ENCODE peak calls at places on chromosome 22, in nine cellular contexts. One of them, this sample, is unnamed.

GRCh38 chr22:36762687-36763260 is 13.1 kb downstream of the IFT27 start:
- DNase-seq in GM23338: no peak
- DNase-seq in heart right ventricle: peak
- DNase-seq in GM10248: no peak
- DNase-seq in prostate gland: no peak
- DNase-seq in nephron progenitor cell: no peak
- DNase-seq in stomach: no peak
- DNase-seq in mammary epithelial cell: no peak
- DNase-seq in lower lobe of right lung: peak
- DNase-seq in this sample: no peak

GRCh38 chr22:28016781-28017557 is 97.9 kb upstream of the PITPNB start:
- DNase-seq in heart right ventricle: no peak
- DNase-seq in lower lobe of right lung: peak
- DNase-seq in GM23338: no peak
- DNase-seq in GM10248: no peak
- DNase-seq in prostate gland: no peak
- DNase-seq in nephron progenitor cell: no peak
- DNase-seq in mammary epithelial cell: no peak
- DNase-seq in stomach: peak
- DNase-seq in this sample: peak

GRCh38 chr22:39490966-39491680 is 11.0 kb upstream of the MIEF1 start:
- DNase-seq in prostate gland: no peak
- DNase-seq in lower lobe of right lung: peak
- DNase-seq in mammary epithelial cell: no peak
- DNase-seq in GM23338: no peak
- DNase-seq in GM10248: no peak
- DNase-seq in stomach: no peak
- DNase-seq in nephron progenitor cell: no peak
- DNase-seq in heart right ventricle: no peak
- DNase-seq in this sample: no peak

GRCh38 chr22:19663286-19663815 is 51.0 kb upstream of the SEPTIN5 start:
- DNase-seq in GM23338: no peak
- DNase-seq in lower lobe of right lung: peak
- DNase-seq in heart right ventricle: peak
- DNase-seq in GM10248: peak
- DNase-seq in stomach: peak
- DNase-seq in prostate gland: no peak
- DNase-seq in nephron progenitor cell: no peak
- DNase-seq in mammary epithelial cell: peak
- DNase-seq in this sample: peak

GRCh38 chr22:35547993-35548761 is 7.5 kb downstream of the RASD2 start:
- DNase-seq in prostate gland: no peak
- DNase-seq in heart right ventricle: no peak
- DNase-seq in lower lobe of right lung: no peak
- DNase-seq in mammary epithelial cell: no peak
- DNase-seq in GM23338: peak
- DNase-seq in nephron progenitor cell: no peak
- DNase-seq in stomach: no peak
- DNase-seq in GM10248: no peak
- DNase-seq in this sample: no peak

GRCh38 chr22:37428649-37429586 is 1.6 kb upstream of the ELFN2 start:
- DNase-seq in GM10248: peak
- DNase-seq in lower lobe of right lung: no peak
- DNase-seq in mammary epithelial cell: no peak
- DNase-seq in GM23338: peak
- DNase-seq in nephron progenitor cell: peak
- DNase-seq in prostate gland: peak
- DNase-seq in stomach: peak
- DNase-seq in heart right ventricle: peak
- DNase-seq in this sample: no peak

GRCh38 chr22:29302402-29302680 is 4.1 kb upstream of the GAS2L1 start:
- DNase-seq in GM23338: no peak
- DNase-seq in lower lobe of right lung: no peak
- DNase-seq in heart right ventricle: no peak
- DNase-seq in prostate gland: no peak
- DNase-seq in nephron progenitor cell: no peak
- DNase-seq in stomach: no peak
- DNase-seq in mammary epithelial cell: no peak
- DNase-seq in GM10248: no peak
- DNase-seq in this sample: no peak

GRCh38 chr22:29004647-29005371 is 56.8 kb downstream of the C22orf31 start:
- DNase-seq in stomach: peak
- DNase-seq in nephron progenitor cell: peak
- DNase-seq in mammary epithelial cell: no peak
- DNase-seq in lower lobe of right lung: peak
- DNase-seq in heart right ventricle: peak
- DNase-seq in prostate gland: peak
- DNase-seq in GM23338: peak
- DNase-seq in GM10248: no peak
- DNase-seq in this sample: peak

GRCh38 chr22:38843716-38844660 is at the start of gene NPTXR:
- DNase-seq in heart right ventricle: peak
- DNase-seq in stomach: peak
- DNase-seq in GM23338: peak
- DNase-seq in lower lobe of right lung: peak
- DNase-seq in GM10248: no peak
- DNase-seq in nephron progenitor cell: peak
- DNase-seq in prostate gland: peak
- DNase-seq in mammary epithelial cell: no peak
- DNase-seq in this sample: peak

DNA sequence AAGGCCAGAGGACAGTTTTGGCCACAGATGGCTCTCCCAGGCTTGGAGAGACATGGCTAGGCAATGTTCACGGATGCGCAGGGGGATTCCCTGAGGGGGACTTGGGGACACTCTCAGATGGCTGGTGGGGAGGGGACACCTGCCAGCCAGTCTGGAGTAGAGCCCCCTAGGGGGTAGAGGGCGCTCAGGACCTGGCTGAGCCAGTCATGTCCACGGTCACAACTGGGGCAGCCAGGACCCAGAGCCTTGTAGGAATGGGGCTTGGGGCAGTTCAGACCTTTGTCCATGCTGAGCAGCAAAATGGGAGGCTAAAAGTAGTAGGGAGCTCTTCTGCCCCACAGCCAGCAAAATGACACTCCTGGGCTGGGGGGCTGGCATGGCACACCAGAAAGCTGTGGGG is 1.7 kb downstream of the CSDC2 start:
- DNase-seq in prostate gland: no peak
- DNase-seq in mammary epithelial cell: no peak
- DNase-seq in heart right ventricle: no peak
- DNase-seq in nephron progenitor cell: no peak
- DNase-seq in GM10248: no peak
- DNase-seq in lower lobe of right lung: no peak
- DNase-seq in GM23338: no peak
- DNase-seq in stomach: no peak
- DNase-seq in this sample: no peak
- TF ChIP-seq CTCF in prostate gland: no peak
- TF ChIP-seq CTCF in mammary epithelial cell: no peak
- TF ChIP-seq CTCF in heart right ventricle: no peak
- TF ChIP-seq CTCF in nephron progenitor cell: no peak
- TF ChIP-seq CTCF in GM10248: no peak
- TF ChIP-seq CTCF in lower lobe of right lung: no peak
- TF ChIP-seq CTCF in GM23338: peak
- TF ChIP-seq CTCF in stomach: no peak
- TF ChIP-seq CTCF in this sample: no peak

GRCh38 chr22:46293591-46294260 is 2.9 kb upstream of the GTSE1 start:
- DNase-seq in heart right ventricle: peak
- DNase-seq in lower lobe of right lung: peak
- DNase-seq in GM23338: no peak
- DNase-seq in prostate gland: no peak
- DNase-seq in nephron progenitor cell: no peak
- DNase-seq in GM10248: no peak
- DNase-seq in stomach: no peak
- DNase-seq in mammary epithelial cell: no peak
- DNase-seq in this sample: peak
- TF ChIP-seq CTCF in heart right ventricle: no peak
- TF ChIP-seq CTCF in lower lobe of right lung: no peak
- TF ChIP-seq CTCF in GM23338: no peak
- TF ChIP-seq CTCF in prostate gland: no peak
- TF ChIP-seq CTCF in nephron progenitor cell: no peak
- TF ChIP-seq CTCF in GM10248: no peak
- TF ChIP-seq CTCF in stomach: no peak
- TF ChIP-seq CTCF in mammary epithelial cell: no peak
- TF ChIP-seq CTCF in this sample: no peak

GRCh38 chr22:46641829-46642266 is 21.7 kb downstream of the GRAMD4 start:
- DNase-seq in GM10248: no peak
- DNase-seq in GM23338: no peak
- DNase-seq in heart right ventricle: no peak
- DNase-seq in nephron progenitor cell: no peak
- DNase-seq in lower lobe of right lung: no peak
- DNase-seq in prostate gland: no peak
- DNase-seq in stomach: no peak
- DNase-seq in mammary epithelial cell: no peak
- DNase-seq in this sample: no peak
- TF ChIP-seq CTCF in GM10248: no peak
- TF ChIP-seq CTCF in GM23338: no peak
- TF ChIP-seq CTCF in heart right ventricle: no peak
- TF ChIP-seq CTCF in nephron progenitor cell: no peak
- TF ChIP-seq CTCF in lower lobe of right lung: no peak
- TF ChIP-seq CTCF in prostate gland: no peak
- TF ChIP-seq CTCF in stomach: no peak
- TF ChIP-seq CTCF in mammary epithelial cell: no peak
- TF ChIP-seq CTCF in this sample: no peak

DNA sequence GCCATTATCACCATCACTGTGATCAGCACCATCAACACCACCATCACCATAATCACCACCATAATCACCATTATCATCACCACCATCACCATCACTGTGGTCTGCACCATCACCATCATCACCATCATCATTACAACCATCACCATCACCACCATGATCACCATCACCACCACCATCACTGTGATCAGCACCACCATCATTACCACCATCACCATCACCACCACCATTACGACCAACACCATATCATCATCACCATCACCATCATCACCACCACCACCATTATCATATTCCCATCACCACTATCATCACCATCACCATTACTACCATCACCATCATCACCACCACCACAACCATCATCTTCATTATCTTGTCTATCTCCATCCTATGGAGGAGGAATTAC is 125.2 kb downstream of the PHF21B start:
- DNase-seq in GM23338: no peak
- DNase-seq in nephron progenitor cell: no peak
- DNase-seq in heart right ventricle: no peak
- DNase-seq in lower lobe of right lung: no peak
- DNase-seq in GM10248: no peak
- DNase-seq in stomach: no peak
- DNase-seq in mammary epithelial cell: no peak
- DNase-seq in prostate gland: no peak
- DNase-seq in this sample: no peak
- TF ChIP-seq CTCF in GM23338: no peak
- TF ChIP-seq CTCF in nephron progenitor cell: no peak
- TF ChIP-seq CTCF in heart right ventricle: no peak
- TF ChIP-seq CTCF in lower lobe of right lung: no peak
- TF ChIP-seq CTCF in GM10248: no peak
- TF ChIP-seq CTCF in stomach: no peak
- TF ChIP-seq CTCF in mammary epithelial cell: no peak
- TF ChIP-seq CTCF in prostate gland: no peak
- TF ChIP-seq CTCF in this sample: no peak

GRCh38 chr22:44807915-44808690 is 55.7 kb downstream of the ARHGAP8 start:
- DNase-seq in GM23338: peak
- DNase-seq in heart right ventricle: no peak
- DNase-seq in stomach: no peak
- DNase-seq in mammary epithelial cell: no peak
- DNase-seq in GM10248: no peak
- DNase-seq in lower lobe of right lung: no peak
- DNase-seq in prostate gland: no peak
- DNase-seq in nephron progenitor cell: peak
- DNase-seq in this sample: no peak
- TF ChIP-seq CTCF in GM23338: peak
- TF ChIP-seq CTCF in heart right ventricle: peak
- TF ChIP-seq CTCF in stomach: no peak
- TF ChIP-seq CTCF in mammary epithelial cell: peak
- TF ChIP-seq CTCF in GM10248: peak
- TF ChIP-seq CTCF in lower lobe of right lung: no peak
- TF ChIP-seq CTCF in prostate gland: no peak
- TF ChIP-seq CTCF in nephron progenitor cell: peak
- TF ChIP-seq CTCF in this sample: no peak

GRCh38 chr22:47449508-47450270 is 687.2 kb downstream of the TBC1D22A start:
- DNase-seq in GM23338: no peak
- DNase-seq in heart right ventricle: no peak
- DNase-seq in mammary epithelial cell: no peak
- DNase-seq in nephron progenitor cell: no peak
- DNase-seq in stomach: no peak
- DNase-seq in GM10248: no peak
- DNase-seq in prostate gland: no peak
- DNase-seq in lower lobe of right lung: no peak
- DNase-seq in this sample: no peak

GRCh38 chr22:47448231-47449035 is 686.0 kb downstream of the TBC1D22A start:
- DNase-seq in GM10248: no peak
- DNase-seq in lower lobe of right lung: no peak
- DNase-seq in stomach: no peak
- DNase-seq in GM23338: no peak
- DNase-seq in heart right ventricle: no peak
- DNase-seq in mammary epithelial cell: no peak
- DNase-seq in nephron progenitor cell: no peak
- DNase-seq in prostate gland: no peak
- DNase-seq in this sample: no peak

GRCh38 chr22:47450876-47451475 is 688.5 kb downstream of the TBC1D22A start:
- DNase-seq in GM23338: no peak
- DNase-seq in heart right ventricle: no peak
- DNase-seq in nephron progenitor cell: no peak
- DNase-seq in prostate gland: no peak
- DNase-seq in stomach: no peak
- DNase-seq in GM10248: no peak
- DNase-seq in lower lobe of right lung: no peak
- DNase-seq in mammary epithelial cell: no peak
- DNase-seq in this sample: no peak

GRCh38 chr22:47453049-47453448 is 690.6 kb downstream of the TBC1D22A start:
- DNase-seq in lower lobe of right lung: no peak
- DNase-seq in mammary epithelial cell: no peak
- DNase-seq in stomach: no peak
- DNase-seq in heart right ventricle: no peak
- DNase-seq in prostate gland: no peak
- DNase-seq in GM23338: no peak
- DNase-seq in GM10248: no peak
- DNase-seq in nephron progenitor cell: no peak
- DNase-seq in this sample: no peak

DNA sequence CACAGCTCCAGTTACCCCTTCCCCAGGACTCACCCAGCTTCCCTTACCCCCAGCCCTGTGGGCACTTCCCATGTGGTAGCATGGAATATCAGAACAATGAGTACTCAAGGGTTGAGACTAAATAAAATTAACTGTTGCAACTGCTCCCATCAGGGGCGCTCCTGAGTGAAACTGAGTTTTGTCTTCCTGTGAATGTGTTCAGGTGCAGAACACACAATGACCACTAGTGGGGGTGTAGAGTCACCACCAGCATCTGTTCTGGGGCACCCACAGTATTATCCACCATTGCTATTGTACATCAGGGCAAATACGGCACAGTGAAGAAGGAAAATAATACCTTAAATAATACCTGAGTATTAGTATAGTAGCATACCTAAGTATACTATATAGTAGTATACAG is 689.7 kb downstream of the TBC1D22A start:
- DNase-seq in mammary epithelial cell: no peak
- DNase-seq in nephron progenitor cell: no peak
- DNase-seq in prostate gland: no peak
- DNase-seq in GM10248: no peak
- DNase-seq in heart right ventricle: no peak
- DNase-seq in lower lobe of right lung: no peak
- DNase-seq in GM23338: peak
- DNase-seq in stomach: no peak
- DNase-seq in this sample: no peak
- TF ChIP-seq CTCF in mammary epithelial cell: no peak
- TF ChIP-seq CTCF in nephron progenitor cell: no peak
- TF ChIP-seq CTCF in prostate gland: no peak
- TF ChIP-seq CTCF in GM10248: peak
- TF ChIP-seq CTCF in heart right ventricle: peak
- TF ChIP-seq CTCF in lower lobe of right lung: peak
- TF ChIP-seq CTCF in GM23338: no peak
- TF ChIP-seq CTCF in stomach: no peak
- TF ChIP-seq CTCF in this sample: peak

GRCh38 chr22:43180670-43181069 is 6.3 kb downstream of the TTLL12 start:
- DNase-seq in lower lobe of right lung: no peak
- DNase-seq in GM23338: no peak
- DNase-seq in stomach: no peak
- DNase-seq in GM10248: no peak
- DNase-seq in heart right ventricle: no peak
- DNase-seq in mammary epithelial cell: no peak
- DNase-seq in prostate gland: no peak
- DNase-seq in nephron progenitor cell: no peak
- DNase-seq in this sample: no peak
- TF ChIP-seq CTCF in lower lobe of right lung: no peak
- TF ChIP-seq CTCF in GM23338: no peak
- TF ChIP-seq CTCF in stomach: no peak
- TF ChIP-seq CTCF in GM10248: no peak
- TF ChIP-seq CTCF in heart right ventricle: no peak
- TF ChIP-seq CTCF in mammary epithelial cell: no peak
- TF ChIP-seq CTCF in prostate gland: no peak
- TF ChIP-seq CTCF in nephron progenitor cell: no peak
- TF ChIP-seq CTCF in this sample: no peak

This sample was measured in psoas muscle.